ENCODE peak calls at places on chromosomes 12 and 14, in four cellular contexts. One of them, this sample, is unnamed.
A peak's percentile ranks its signal among the peaks of the same experiment; 100 is the strongest.

GRCh38 chr12:77104792-77105191 is 39.4 kb upstream of the E2F7 start:
- DNase-seq in left ventricle myocardium inferior: no peak
- DNase-seq in A549: no peak
- DNase-seq in fibroblast of lung: peak; percentile 60
- DNase-seq in this sample: peak; percentile 26

GRCh38 chr12:132145334-132145733 is 1.1 kb downstream of the NOC4L start:
- DNase-seq in left ventricle myocardium inferior: no peak
- DNase-seq in A549: no peak
- DNase-seq in fibroblast of lung: no peak
- DNase-seq in this sample: no peak

GRCh38 chr14:52315355-52315718 is 1.2 kb downstream of the PTGER2 start:
- DNase-seq in fibroblast of lung: no peak
- DNase-seq in A549: no peak
- DNase-seq in left ventricle myocardium inferior: no peak
- DNase-seq in this sample: no peak

GRCh38 chr14:51507556-51508511 is 143.9 kb upstream of the FRMD6 start:
- DNase-seq in A549: no peak
- DNase-seq in left ventricle myocardium inferior: peak; percentile 66
- DNase-seq in fibroblast of lung: peak; percentile 69
- DNase-seq in this sample: peak; percentile 66

GRCh38 chr14:77870646-77871045 is 70.7 kb downstream of the ADCK1 start:
- DNase-seq in left ventricle myocardium inferior: no peak
- DNase-seq in fibroblast of lung: no peak
- DNase-seq in A549: no peak
- DNase-seq in this sample: no peak

GRCh38 chr14:53758141-53758540 is 198.5 kb downstream of the BMP4 start:
- DNase-seq in left ventricle myocardium inferior: no peak
- DNase-seq in A549: no peak
- DNase-seq in fibroblast of lung: no peak
- DNase-seq in this sample: no peak

GRCh38 chr12:85076688-85077430 is 40.7 kb downstream of the LRRIQ1 start:
- DNase-seq in fibroblast of lung: peak; percentile 94
- DNase-seq in A549: peak; percentile 82
- DNase-seq in left ventricle myocardium inferior: no peak
- DNase-seq in this sample: peak; percentile 70

GRCh38 chr12:6450869-6451347 is 934 bp upstream of the TAPBPL start:
- DNase-seq in fibroblast of lung: no peak
- DNase-seq in left ventricle myocardium inferior: no peak
- DNase-seq in A549: no peak
- DNase-seq in this sample: no peak

GRCh38 chr12:82966160-82966559 is 279.5 kb downstream of the TMTC2 start:
- DNase-seq in A549: no peak
- DNase-seq in fibroblast of lung: no peak
- DNase-seq in left ventricle myocardium inferior: no peak
- DNase-seq in this sample: peak; percentile 30

GRCh38 chr14:100406505-100407131 is 83.5 kb downstream of the SLC25A47 start:
- DNase-seq in left ventricle myocardium inferior: no peak
- DNase-seq in fibroblast of lung: peak; percentile 45
- DNase-seq in A549: peak; percentile 66
- DNase-seq in this sample: no peak

GRCh38 chr12:122072031-122072970 is 6.3 kb upstream of the MLXIP start:
- DNase-seq in left ventricle myocardium inferior: peak; percentile 46
- DNase-seq in fibroblast of lung: peak; percentile 94
- DNase-seq in A549: peak; percentile 94
- DNase-seq in this sample: peak; percentile 45

GRCh38 chr12:123243851-123244250 is 10.6 kb downstream of the MTRFR start:
- DNase-seq in A549: peak; percentile 49
- DNase-seq in fibroblast of lung: no peak
- DNase-seq in left ventricle myocardium inferior: no peak
- DNase-seq in this sample: no peak

GRCh38 chr12:117334855-117335587 is 26.4 kb downstream of the NOS1 start:
- DNase-seq in A549: no peak
- DNase-seq in fibroblast of lung: peak; percentile 4
- DNase-seq in left ventricle myocardium inferior: no peak
- DNase-seq in this sample: no peak

GRCh38 chr12:12651752-12652151 is 40.1 kb downstream of the CREBL2 start:
- DNase-seq in fibroblast of lung: no peak
- DNase-seq in A549: no peak
- DNase-seq in left ventricle myocardium inferior: no peak
- DNase-seq in this sample: no peak

GRCh38 chr12:47818701-47819543 is 781 bp downstream of the HDAC7 start:
- DNase-seq in A549: peak; percentile 65
- DNase-seq in left ventricle myocardium inferior: peak; percentile 81
- DNase-seq in fibroblast of lung: no peak
- DNase-seq in this sample: peak; percentile 56

GRCh38 chr12:127381043-127381668 is 885.8 kb upstream of the TMEM132C start:
- DNase-seq in A549: peak; percentile 32
- DNase-seq in fibroblast of lung: peak; percentile 34
- DNase-seq in left ventricle myocardium inferior: peak; percentile 16
- DNase-seq in this sample: peak; percentile 9

GRCh38 chr12:6277982-6278438 is 32.5 kb upstream of the PLEKHG6 start:
- DNase-seq in fibroblast of lung: no peak
- DNase-seq in left ventricle myocardium inferior: peak; percentile 21
- DNase-seq in A549: peak; percentile 38
- DNase-seq in this sample: no peak

GRCh38 chr14:102917469-102918211 is 4.8 kb upstream of the AMN start:
- DNase-seq in left ventricle myocardium inferior: peak; percentile 50
- DNase-seq in fibroblast of lung: peak; percentile 19
- DNase-seq in A549: peak; percentile 39
- DNase-seq in this sample: peak; percentile 54

GRCh38 chr12:4918950-4919660 is 9.4 kb downstream of the KCNA1 start:
- DNase-seq in left ventricle myocardium inferior: no peak
- DNase-seq in A549: no peak
- DNase-seq in fibroblast of lung: peak; percentile 75
- DNase-seq in this sample: peak; percentile 27

GRCh38 chr12:132214906-132215643 is 70.8 kb downstream of the NOC4L start:
- DNase-seq in fibroblast of lung: no peak
- DNase-seq in left ventricle myocardium inferior: no peak
- DNase-seq in A549: no peak
- DNase-seq in this sample: no peak

GRCh38 chr12:57590892-57591566 is at the start of gene PIP4K2C:
- DNase-seq in left ventricle myocardium inferior: peak; percentile 81
- DNase-seq in fibroblast of lung: peak; percentile 50
- DNase-seq in A549: peak; percentile 80
- DNase-seq in this sample: peak; percentile 87

GRCh38 chr12:71439613-71440392 is at the start of gene LGR5:
- DNase-seq in fibroblast of lung: peak; percentile 48
- DNase-seq in A549: peak; percentile 18
- DNase-seq in left ventricle myocardium inferior: peak; percentile 18
- DNase-seq in this sample: peak; percentile 32

GRCh38 chr14:50928002-50928635 is 16.2 kb downstream of the PYGL start:
- DNase-seq in fibroblast of lung: peak; percentile 98
- DNase-seq in left ventricle myocardium inferior: no peak
- DNase-seq in A549: no peak
- DNase-seq in this sample: peak; percentile 95

GRCh38 chr12:101925352-101925751 is 48.0 kb downstream of the DRAM1 start:
- DNase-seq in A549: peak; percentile 46
- DNase-seq in fibroblast of lung: peak; percentile 100
- DNase-seq in left ventricle myocardium inferior: peak; percentile 46
- DNase-seq in this sample: no peak

GRCh38 chr12:39736406-39736805 is 116.8 kb upstream of the ABCD2 start:
- DNase-seq in left ventricle myocardium inferior: no peak
- DNase-seq in fibroblast of lung: no peak
- DNase-seq in A549: no peak
- DNase-seq in this sample: no peak

GRCh38 chr14:26290007-26290530 is 307.8 kb downstream of the NOVA1 start:
- DNase-seq in left ventricle myocardium inferior: no peak
- DNase-seq in A549: no peak
- DNase-seq in fibroblast of lung: peak; percentile 72
- DNase-seq in this sample: no peak

GRCh38 chr12:90207799-90208198 is 499.2 kb upstream of the ATP2B1 start:
- DNase-seq in left ventricle myocardium inferior: no peak
- DNase-seq in A549: peak; percentile 27
- DNase-seq in fibroblast of lung: no peak
- DNase-seq in this sample: no peak

GRCh38 chr12:67358686-67359374 is 89.7 kb downstream of the CAND1 start:
- DNase-seq in fibroblast of lung: peak; percentile 92
- DNase-seq in left ventricle myocardium inferior: no peak
- DNase-seq in A549: no peak
- DNase-seq in this sample: peak; percentile 89

GRCh38 chr12:45273717-45274271 is 57.9 kb downstream of the ANO6 start:
- DNase-seq in fibroblast of lung: peak; percentile 99
- DNase-seq in left ventricle myocardium inferior: no peak
- DNase-seq in A549: peak; percentile 91
- DNase-seq in this sample: peak; percentile 40

GRCh38 chr14:55107766-55108554 is 21.1 kb upstream of the LGALS3 start:
- DNase-seq in A549: peak; percentile 82
- DNase-seq in left ventricle myocardium inferior: peak; percentile 90
- DNase-seq in fibroblast of lung: peak; percentile 98
- DNase-seq in this sample: no peak

DNA sequence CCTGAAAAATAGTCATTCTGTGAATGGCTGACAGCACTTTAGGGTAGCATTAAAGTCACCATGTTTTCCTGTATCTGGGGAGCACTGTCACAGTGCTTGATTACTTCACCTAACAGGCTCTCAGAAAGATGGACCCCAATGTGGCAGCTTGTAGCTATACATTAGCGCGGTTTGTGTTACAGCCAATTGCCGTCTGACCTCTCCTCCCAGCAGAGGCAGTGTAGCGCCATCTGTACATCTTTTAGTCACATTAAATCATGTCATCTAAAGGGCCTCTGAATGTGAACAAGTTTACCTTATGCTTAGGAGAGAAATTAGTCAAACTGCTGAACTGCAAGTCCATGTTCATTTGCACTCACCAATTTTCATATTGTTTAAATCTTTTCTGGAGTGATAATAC is 113.7 kb downstream of the LMO3 start:
- DNase-seq in A549: peak; percentile 9
- DNase-seq in fibroblast of lung: no peak
- DNase-seq in left ventricle myocardium inferior: no peak
- DNase-seq in this sample: no peak
- TF ChIP-seq CTCF in A549: no peak
- TF ChIP-seq CTCF in fibroblast of lung: no peak
- TF ChIP-seq CTCF in left ventricle myocardium inferior: no peak
- TF ChIP-seq CTCF in this sample: no peak

GRCh38 chr12:109291531-109292341 is 17.3 kb downstream of the FOXN4 start:
- DNase-seq in fibroblast of lung: peak; percentile 41
- DNase-seq in left ventricle myocardium inferior: peak; percentile 74
- DNase-seq in A549: no peak
- DNase-seq in this sample: peak; percentile 41
- H3K4me3 ChIP-seq in fibroblast of lung: no peak overlapping the region
- H3K4me3 ChIP-seq in left ventricle myocardium inferior: peak overlapping the region; percentile 62
- H3K4me3 ChIP-seq in A549: no peak overlapping the region
- H3K4me3 ChIP-seq in this sample: no peak overlapping the region

DNA sequence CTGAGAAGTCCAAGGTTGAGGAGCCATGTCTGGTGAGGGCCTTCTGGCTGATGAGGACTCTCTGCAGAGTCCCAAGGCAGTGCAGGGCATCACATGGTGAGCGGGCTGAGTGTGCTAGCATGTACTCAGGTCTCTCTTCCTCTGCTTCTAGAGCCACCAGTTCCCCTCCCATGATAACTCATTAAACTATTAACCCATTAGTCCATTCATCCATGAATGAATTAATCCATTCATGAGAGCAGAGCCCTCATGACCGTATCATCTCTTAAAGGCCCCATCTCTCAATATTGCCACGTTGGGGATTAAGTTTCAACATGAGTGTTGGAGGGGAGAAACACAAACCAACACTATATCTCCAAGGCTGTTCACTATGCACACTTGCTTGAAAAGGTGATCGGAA is 83.7 kb downstream of the TMEM30B start:
- DNase-seq in left ventricle myocardium inferior: no peak
- DNase-seq in A549: no peak
- DNase-seq in fibroblast of lung: no peak
- DNase-seq in this sample: no peak
- H3K27ac ChIP-seq in left ventricle myocardium inferior: no peak overlapping the region
- H3K27ac ChIP-seq in A549: no peak overlapping the region
- H3K27ac ChIP-seq in fibroblast of lung: no peak overlapping the region
- H3K27ac ChIP-seq in this sample: no peak overlapping the region

GRCh38 chr12:119938049-119938667 is 50.9 kb upstream of the BICDL1 start:
- DNase-seq in A549: peak; percentile 68
- DNase-seq in left ventricle myocardium inferior: peak; percentile 17
- DNase-seq in fibroblast of lung: peak; percentile 20
- DNase-seq in this sample: peak; percentile 62
- TF ChIP-seq CTCF in A549: peak; percentile 84
- TF ChIP-seq CTCF in left ventricle myocardium inferior: peak; percentile 90
- TF ChIP-seq CTCF in fibroblast of lung: peak; percentile 93
- TF ChIP-seq CTCF in this sample: peak; percentile 89

DNA sequence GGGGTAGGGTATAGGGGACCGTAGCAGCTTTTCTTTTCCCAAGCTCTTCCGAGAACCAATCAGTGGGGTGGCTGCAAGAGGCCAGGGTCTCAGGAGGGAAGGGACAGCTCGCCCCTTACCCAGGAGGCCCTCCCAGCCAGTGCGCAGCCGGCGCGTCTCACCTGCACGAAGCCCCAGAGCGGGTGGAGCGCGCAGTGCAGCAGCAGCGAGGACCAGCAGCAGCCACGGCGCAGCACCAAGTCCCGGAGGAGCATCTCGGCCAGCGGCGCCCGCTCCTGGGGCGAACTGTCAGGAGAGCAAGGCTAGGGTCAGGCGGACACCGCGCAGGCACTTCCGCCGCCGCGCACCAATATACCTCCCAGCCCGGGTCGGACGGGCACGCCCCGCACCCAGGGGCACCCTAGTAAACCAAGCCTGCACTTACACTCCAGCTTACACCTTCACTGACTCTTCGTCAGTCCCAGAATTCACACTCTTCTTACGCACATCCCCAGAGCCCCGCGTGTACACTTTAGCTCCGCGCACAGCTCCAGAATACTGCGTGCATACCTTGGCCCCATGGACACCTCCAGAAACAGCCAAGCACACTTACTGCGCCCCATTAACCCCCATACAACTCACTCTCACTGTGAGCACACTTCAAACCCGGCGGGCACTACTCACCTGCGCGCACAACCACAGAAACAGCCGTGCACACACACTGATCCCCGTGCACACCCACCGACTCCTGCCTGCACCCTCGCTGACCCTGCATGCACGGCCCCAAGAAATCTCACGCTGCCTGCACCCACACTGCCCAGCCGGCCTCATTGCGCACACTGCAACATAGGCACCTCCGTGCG is 599 bp downstream of the PRIMA1 start:
- DNase-seq in fibroblast of lung: no peak
- DNase-seq in A549: no peak
- DNase-seq in left ventricle myocardium inferior: no peak
- DNase-seq in this sample: peak; percentile 63
- H3K4me3 ChIP-seq in fibroblast of lung: no peak overlapping the region
- H3K4me3 ChIP-seq in A549: peak overlapping the region; percentile 61
- H3K4me3 ChIP-seq in left ventricle myocardium inferior: peak overlapping the region; percentile 74
- H3K4me3 ChIP-seq in this sample: peak overlapping the region; percentile 37

GRCh38 chr12:20555771-20556170 is 139.4 kb upstream of the SLCO1C1 start:
- DNase-seq in left ventricle myocardium inferior: no peak
- DNase-seq in fibroblast of lung: no peak
- DNase-seq in A549: no peak
- DNase-seq in this sample: no peak
- H3K27ac ChIP-seq in left ventricle myocardium inferior: no peak overlapping the region
- H3K27ac ChIP-seq in fibroblast of lung: no peak overlapping the region
- H3K27ac ChIP-seq in A549: no peak overlapping the region
- H3K27ac ChIP-seq in this sample: no peak overlapping the region